ENCODE peak calls at places on chromosomes 5 and 9, in ten cellular contexts. R is left colon; N is effector memory CD8-positive, alpha-beta T cell; G is Calu3; M is lung; A is activated naive CD8-positive, alpha-beta T cell treated with anti-CD3 and anti-CD28 coated beads, Interleukin-2, amount 50 U/mL, for 24 hours; F is GM10248; O is MV-4-11; H is stimulated activated naive B cell treated with anti-CD40 and anti-IgM and Interleukin-4, amounts not matched to agents 10 μg/mL and 1 μg/mL and 100 μg/mL, for 72 hours; W is dermis blood vessel endothelial cell. Y is an unnamed sample.

GRCh38 chr5:59275537-59276276 is 617.8 kb downstream of the PDE4D start:
- DNase-seq in G (peak; percentile 12), H (no peak), N (no peak), F (no peak), A (no peak), W (peak; percentile 89), O (no peak), R (peak; percentile 59), M (no peak), Y (no peak)

GRCh38 chr5:84292788-84293653 is 91.7 kb downstream of the EDIL3 start:
- DNase-seq in F (no peak), G (no peak), A (no peak), M (no peak), W (no peak), H (no peak), N (no peak), R (no peak), O (peak; percentile 97), Y (no peak)

GRCh38 chr9:70034292-70034711 is 9.3 kb upstream of the MAMDC2 start:
- DNase-seq in H (no peak), N (no peak), R (no peak), G (no peak), O (no peak), A (no peak), M (no peak), F (no peak), W (no peak), Y (no peak)

GRCh38 chr9:14547245-14548060 is 145.8 kb downstream of the ZDHHC21 start:
- DNase-seq in W (no peak), G (no peak), M (no peak), F (no peak), N (no peak), O (no peak), A (no peak), R (no peak), H (no peak), Y (no peak)

GRCh38 chr9:85130260-85130659 is 460.7 kb downstream of the NTRK2 start:
- DNase-seq in W (no peak), F (peak; percentile 21), H (no peak), N (no peak), G (no peak), M (no peak), O (no peak), A (no peak), R (no peak), Y (no peak)

GRCh38 chr9:130201399-130201873 is 29.2 kb downstream of the NCS1 start:
- DNase-seq in G (no peak), W (no peak), F (no peak), H (no peak), O (no peak), A (no peak), M (no peak), N (no peak), R (no peak), Y (no peak)

GRCh38 chr9:126326228-126327015 is at the start of gene MVB12B:
- DNase-seq in R (peak; percentile 62), A (peak; percentile 52), F (peak; percentile 63), N (peak; percentile 49), W (peak; percentile 49), H (no peak), G (peak; percentile 44), O (no peak), M (no peak), Y (peak; percentile 40)

GRCh38 chr9:4862506-4863250 is 69.9 kb downstream of the RCL1 start:
- DNase-seq in M (no peak), W (no peak), N (no peak), A (no peak), G (no peak), H (no peak), O (peak; percentile 73), R (no peak), F (no peak), Y (no peak)

GRCh38 chr5:10503321-10503720 is 60.5 kb upstream of the ANKRD33B start:
- DNase-seq in A (no peak), W (no peak), R (no peak), G (no peak), F (no peak), H (no peak), M (no peak), O (no peak), N (no peak), Y (no peak)

GRCh38 chr5:122183098-122183794 is 53.9 kb downstream of the ZNF474 start:
- DNase-seq in R (peak; percentile 88), O (no peak), H (no peak), M (peak; percentile 74), F (no peak), G (peak; percentile 62), A (no peak), W (peak; percentile 45), N (no peak), Y (no peak)

GRCh38 chr5:6633469-6634326 is 458 bp downstream of the SRD5A1 start:
- DNase-seq in N (no peak), R (no peak), A (no peak), F (no peak), M (peak; percentile 41), G (peak; percentile 45), O (no peak), H (peak; percentile 4), W (peak; percentile 31), Y (no peak)

GRCh38 chr5:111583761-111584203 is 71.4 kb upstream of the STARD4 start:
- DNase-seq in A (no peak), F (no peak), R (no peak), W (no peak), M (no peak), G (no peak), H (no peak), O (no peak), N (no peak), Y (no peak)

GRCh38 chr5:60687927-60688720 is 11.8 kb downstream of the DEPDC1B start:
- DNase-seq in W (peak; percentile 65), M (no peak), R (no peak), O (peak; percentile 5), A (no peak), G (peak; percentile 43), H (no peak), F (peak; percentile 34), N (no peak), Y (no peak)

GRCh38 chr5:99104538-99105132 is 175.8 kb upstream of the CHD1 start:
- DNase-seq in O (no peak), M (no peak), R (no peak), W (peak; percentile 58), N (no peak), G (peak; percentile 17), F (peak; percentile 10), A (no peak), H (no peak), Y (no peak)

GRCh38 chr9:74609671-74610416 is 112.7 kb downstream of the RORB start:
- DNase-seq in M (no peak), R (no peak), N (no peak), O (peak; percentile 26), A (no peak), G (no peak), F (no peak), H (no peak), W (no peak), Y (no peak)